ENCODE peak calls at places on chromosomes 11 and 22, in four cellular contexts. C is AG09309, I is stomach, T is heart left ventricle. X is an unnamed sample.

GRCh38 chr11:63666874-63667273 is 4.3 kb downstream of the ATL3 start:
- DNase-seq in C (no peak), I (no peak), T (no peak), X (no peak)

GRCh38 chr11:3049430-3050243 is 7.6 kb downstream of the CARS1 start:
- DNase-seq in C (peak; percentile 92), I (peak; percentile 76), T (peak; percentile 77), X (peak; percentile 59)

GRCh38 chr11:46107780-46108179 is 13.5 kb downstream of the PHF21A start:
- DNase-seq in C (no peak), I (no peak), T (no peak), X (no peak)

GRCh38 chr22:19453718-19454117 is 6.2 kb upstream of the C22orf39 start:
- DNase-seq in C (no peak), I (no peak), T (no peak), X (no peak)

GRCh38 chr11:65900125-65900898 is at the start of gene FOSL1:
- DNase-seq in C (peak; percentile 86), I (peak; percentile 96), T (peak; percentile 93), X (peak; percentile 91)

GRCh38 chr22:37229012-37229804 is 14.9 kb downstream of the RAC2 start:
- DNase-seq in C (peak; percentile 38), I (no peak), T (no peak), X (no peak)

GRCh38 chr11:103338621-103339484 is 229.6 kb downstream of the DYNC2H1 start:
- DNase-seq in C (peak; percentile 16), I (no peak), T (no peak), X (no peak)

GRCh38 chr11:80960331-80961095 is 1519.7 kb upstream of the TENM4 start:
- DNase-seq in C (no peak), I (no peak), T (no peak), X (no peak)

GRCh38 chr22:19038728-19039447 is 83.3 kb downstream of the DGCR2 start:
- DNase-seq in C (no peak), I (no peak), T (no peak), X (no peak)

GRCh38 chr11:6319001-6319878 is 1.1 kb downstream of the CAVIN3 start:
- DNase-seq in C (no peak), I (peak; percentile 40), T (peak; percentile 81), X (peak; percentile 33)

GRCh38 chr22:33007485-33007884 is 50.7 kb downstream of the SYN3 start:
- DNase-seq in C (no peak), I (no peak), T (no peak), X (no peak)

GRCh38 chr22:38033522-38034277 is 23.5 kb upstream of the PICK1 start:
- DNase-seq in C (no peak), I (no peak), T (no peak), X (no peak)

GRCh38 chr11:45658292-45658991 is 7.0 kb downstream of the CHST1 start:
- DNase-seq in C (peak; percentile 14), I (peak; percentile 34), T (peak; percentile 89), X (peak; percentile 52)

GRCh38 chr11:8011981-8012444 is 24.9 kb downstream of the EIF3F start:
- DNase-seq in C (peak; percentile 92), I (no peak), T (no peak), X (no peak)

GRCh38 chr11:111303476-111303875 is 5.1 kb downstream of the POU2AF3 start:
- DNase-seq in C (no peak), I (peak; percentile 77), T (no peak), X (peak; percentile 71)

GRCh38 chr11:6612816-6613136 is 760 bp upstream of the TAF10 start:
- DNase-seq in C (no peak), I (no peak), T (no peak), X (no peak)

GRCh38 chr11:85844439-85845051 is 10.6 kb upstream of the CCDC83 start:
- DNase-seq in C (no peak), I (no peak), T (no peak), X (no peak)

GRCh38 chr11:132125855-132126841 is 755.7 kb downstream of the NTM start:
- DNase-seq in C (no peak), I (no peak), T (no peak), X (no peak)

GRCh38 chr11:67490727-67491065 is 7.9 kb downstream of the AIP start:
- DNase-seq in C (no peak), I (no peak), T (no peak), X (no peak)

GRCh38 chr22:29901354-29901753 is 18.4 kb downstream of the MTMR3 start:
- DNase-seq in C (no peak), I (no peak), T (no peak), X (no peak)

GRCh38 chr11:9609002-9609759 is 35.7 kb downstream of the WEE1 start:
- DNase-seq in C (no peak), I (no peak), T (no peak), X (no peak)

GRCh38 chr22:44360686-44361381 is 48.1 kb upstream of the SHISAL1 start:
- DNase-seq in C (peak; percentile 77), I (peak; percentile 78), T (peak; percentile 77), X (peak; percentile 50)

GRCh38 chr11:121237686-121238658 is 54.6 kb upstream of the SC5D start:
- DNase-seq in C (peak; percentile 69), I (no peak), T (peak; percentile 47), X (no peak)

GRCh38 chr11:134626032-134626431 is 214.0 kb upstream of the B3GAT1 start:
- DNase-seq in C (no peak), I (no peak), T (no peak), X (no peak)

GRCh38 chr11:8229299-8230177 is 34.1 kb downstream of the LMO1 start:
- DNase-seq in C (no peak), I (peak; percentile 73), T (peak; percentile 57), X (no peak)

GRCh38 chr22:21448627-21449416 is 18.4 kb upstream of the TMEM191C start:
- DNase-seq in C (no peak), I (peak; percentile 22), T (no peak), X (no peak)

GRCh38 chr22:30167734-30168133 is 78.8 kb downstream of the LIF start:
- DNase-seq in C (no peak), I (no peak), T (no peak), X (no peak)

GRCh38 chr11:130308925-130309324 is 5.8 kb downstream of the ZBTB44 start:
- DNase-seq in C (no peak), I (no peak), T (no peak), X (no peak)

GRCh38 chr11:20027546-20028014 is 132.7 kb downstream of the DBX1 start:
- DNase-seq in C (no peak), I (no peak), T (no peak), X (no peak)
- H3K4me3 ChIP-seq in C (no peak overlapping the region), I (no peak overlapping the region), T (no peak overlapping the region), X (no peak overlapping the region)

GRCh38 chr11:83072689-83073242 is 1.1 kb upstream of the RAB30 start:
- DNase-seq in C (no peak), I (no peak), T (no peak), X (no peak)

GRCh38 chr11:83070044-83070877 is 1.4 kb downstream of the RAB30 start:
- DNase-seq in C (peak; percentile 41), I (no peak), T (no peak), X (peak; percentile 41)

GRCh38 chr11:83070878-83071640 is 638 bp downstream of the RAB30 start:
- DNase-seq in C (no peak), I (no peak), T (peak; percentile 61), X (no peak)

GRCh38 chr11:83073248-83073647 is 1.6 kb upstream of the RAB30 start:
- DNase-seq in C (no peak), I (no peak), T (no peak), X (no peak)

GRCh38 chr11:83071641-83072591 is at the start of gene RAB30:
- DNase-seq in C (peak; percentile 99), I (peak; percentile 96), T (peak; percentile 99), X (peak; percentile 98)
- H3K4me3 ChIP-seq in C (peak within 1 kb of the TSS; percentile 97), I (peak within 1 kb of the TSS; percentile 74), T (peak within 1 kb of the TSS; percentile 85), X (peak within 1 kb of the TSS; percentile 61)

GRCh38 chr11:71936825-71937224 is 8.0 kb downstream of the RNF121 start:
- DNase-seq in C (no peak), I (no peak), T (no peak), X (no peak)

GRCh38 chr11:71946144-71946571 is 17.3 kb downstream of the RNF121 start:
- DNase-seq in C (peak; percentile 23), I (no peak), T (no peak), X (no peak)

GRCh38 chr11:71935338-71935925 is 6.6 kb downstream of the RNF121 start:
- DNase-seq in C (no peak), I (no peak), T (no peak), X (no peak)

GRCh38 chr11:71937826-71938225 is 9.0 kb downstream of the RNF121 start:
- DNase-seq in C (no peak), I (peak; percentile 53), T (no peak), X (no peak)

DNA sequence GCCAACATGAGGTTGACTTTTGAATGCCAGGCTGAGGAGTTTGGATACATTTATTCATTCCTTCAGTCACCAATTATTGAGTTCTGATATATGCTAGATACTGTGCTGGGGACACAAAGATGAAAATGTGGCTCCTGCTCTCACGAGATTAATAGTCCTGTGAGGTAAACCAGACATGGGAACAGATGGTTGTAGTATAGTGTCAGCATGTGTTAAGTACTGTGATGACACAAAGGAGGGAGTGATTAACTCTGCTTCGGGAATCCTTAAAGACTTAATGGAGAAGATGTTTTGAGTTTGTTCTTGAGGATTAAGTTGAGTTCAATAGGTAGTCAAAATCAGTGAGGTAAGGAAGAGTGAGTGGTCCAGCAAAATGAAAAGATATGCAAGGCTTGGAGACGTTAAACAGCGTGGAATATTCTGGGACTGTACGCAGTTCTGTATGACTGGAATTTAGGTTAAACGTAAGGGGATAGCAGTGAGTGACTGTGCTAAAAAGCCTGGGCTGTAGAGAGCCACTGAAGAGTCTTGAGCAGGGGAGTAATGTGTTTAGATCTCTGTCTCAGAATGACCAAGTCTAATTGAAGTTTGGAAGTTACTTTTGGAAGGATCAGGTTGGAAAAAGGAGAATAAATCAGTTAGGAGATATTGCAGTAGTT is 11.8 kb downstream of the RNF121 start:
- DNase-seq in C (no peak), I (no peak), T (no peak), X (no peak)
- H3K4me3 ChIP-seq in C (no peak overlapping the region), I (no peak overlapping the region), T (no peak overlapping the region), X (no peak overlapping the region)

DNA sequence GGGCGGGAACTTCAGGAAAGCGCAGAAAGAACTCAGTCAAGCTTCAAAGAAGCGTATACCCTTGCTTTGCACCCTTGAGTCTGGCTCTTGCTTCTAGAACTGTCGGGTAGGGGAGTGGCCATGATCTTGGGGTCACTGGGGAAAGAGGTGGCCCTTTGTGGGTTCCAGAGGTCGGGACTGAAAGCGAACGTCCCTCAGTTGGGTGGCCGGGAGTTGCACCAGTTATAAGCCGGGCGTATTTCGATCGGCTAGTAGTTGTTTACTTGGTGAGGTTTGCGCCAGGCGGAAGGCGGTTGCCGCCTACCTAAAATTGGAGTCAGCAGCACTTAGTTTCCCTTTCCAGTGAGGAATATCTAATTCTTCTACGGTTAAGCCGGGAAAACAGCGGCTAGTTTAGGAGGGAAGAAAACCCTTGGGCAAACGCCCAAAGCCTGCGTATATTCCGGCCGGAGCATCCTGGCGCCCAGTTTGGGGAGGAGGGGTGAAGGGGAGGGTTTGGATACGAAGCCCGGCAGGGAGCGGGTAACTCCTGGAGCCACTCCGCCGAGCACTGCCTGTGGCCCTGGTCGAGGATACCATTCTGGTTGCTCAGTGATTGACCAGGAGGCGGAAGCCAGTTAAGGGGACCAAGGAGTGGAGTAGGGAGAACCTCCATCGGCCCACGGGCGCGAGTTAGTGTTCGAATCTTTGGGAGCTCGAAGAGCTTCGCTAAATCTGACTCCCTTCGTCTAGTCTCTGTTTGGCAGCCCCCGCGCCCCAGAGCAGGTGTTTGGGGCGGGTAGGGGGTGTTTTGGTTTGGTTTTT is 810 bp upstream of the WT1 start:
- DNase-seq in C (no peak), I (no peak), T (peak; percentile 61), X (no peak)
- H3K4me3 ChIP-seq in C (no peak overlapping the region), I (peak overlapping the region; percentile 39), T (peak overlapping the region; percentile 60), X (no peak overlapping the region)